ENCODE peak calls at places on chromosome 14, in eight cellular contexts. L, U, R, G, H, V, W and P are unnamed samples. For H3K4me1, the result is how much of the 10 kb centered on the place peaks cover.

GRCh38 chr14:105739331-105740102 is 213.1 kb downstream of the TMEM121 start:
- DNase-seq in L (no peak), H (no peak), U (no peak), R (no peak), V (no peak), G (no peak), W (no peak), P (no peak)

GRCh38 chr14:91294153-91294552 is 49.6 kb upstream of the GPR68 start:
- DNase-seq in G (no peak), W (no peak), H (peak), U (no peak), L (no peak), R (no peak), V (no peak), P (no peak)

GRCh38 chr14:75607044-75607443 is 28.6 kb downstream of the FLVCR2 start:
- DNase-seq in W (no peak), R (no peak), H (no peak), U (no peak), G (no peak), L (no peak), V (no peak), P (no peak)

GRCh38 chr14:70096866-70097265 is 91.9 kb downstream of the SLC8A3 start:
- DNase-seq in V (no peak), H (no peak), G (no peak), U (no peak), W (no peak), L (no peak), R (peak), P (no peak)

GRCh38 chr14:22597771-22598098 is 365 bp upstream of the ABHD4 start:
- DNase-seq in L (no peak), R (no peak), U (no peak), G (no peak), V (no peak), H (no peak), W (no peak), P (no peak)

GRCh38 chr14:103597623-103598372 is 31.2 kb upstream of the KLC1 start:
- DNase-seq in U (no peak), W (no peak), V (no peak), L (no peak), G (no peak), R (peak), H (no peak), P (no peak)

GRCh38 chr14:52048132-52048531 is 20.7 kb downstream of the NID2 start:
- DNase-seq in G (no peak), V (no peak), H (no peak), U (no peak), L (no peak), R (no peak), W (no peak), P (no peak)

GRCh38 chr14:102779574-102780315 is 2.5 kb downstream of the TRAF3 start:
- DNase-seq in U (no peak), W (no peak), V (no peak), H (no peak), R (no peak), G (no peak), L (no peak), P (no peak)

GRCh38 chr14:66482873-66483272 is 3.3 kb upstream of the CCDC196 start:
- DNase-seq in U (no peak), L (no peak), V (no peak), G (no peak), H (no peak), W (no peak), R (no peak), P (no peak)

DNA sequence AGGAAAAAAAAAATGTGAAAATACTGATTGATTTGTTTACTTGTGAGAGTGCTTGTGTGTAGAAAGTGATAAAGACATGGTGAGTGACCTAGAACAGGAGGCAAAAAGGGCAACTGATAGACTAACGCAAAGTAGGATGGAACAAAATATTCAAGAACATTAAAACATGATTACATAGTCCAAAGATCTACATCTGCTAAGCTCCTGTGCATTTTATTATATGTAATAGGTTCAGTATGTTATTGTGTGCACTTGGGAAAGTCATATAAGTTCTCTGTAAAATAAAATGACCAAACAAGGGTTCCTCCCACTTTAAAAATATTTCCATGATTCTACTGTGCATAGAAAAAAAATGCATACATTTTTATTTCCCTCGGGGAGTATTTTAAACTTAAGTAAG is 74.3 kb upstream of the GPHB5 start:
- DNase-seq in L (no peak), H (no peak), G (no peak), R (no peak), W (no peak), V (no peak), U (no peak), P (no peak)
- H3K4me1 ChIP-seq in L (under half), H (under half), G (under half), R (under half), W (under half), V (under half), U (under half), P (under half)

DNA sequence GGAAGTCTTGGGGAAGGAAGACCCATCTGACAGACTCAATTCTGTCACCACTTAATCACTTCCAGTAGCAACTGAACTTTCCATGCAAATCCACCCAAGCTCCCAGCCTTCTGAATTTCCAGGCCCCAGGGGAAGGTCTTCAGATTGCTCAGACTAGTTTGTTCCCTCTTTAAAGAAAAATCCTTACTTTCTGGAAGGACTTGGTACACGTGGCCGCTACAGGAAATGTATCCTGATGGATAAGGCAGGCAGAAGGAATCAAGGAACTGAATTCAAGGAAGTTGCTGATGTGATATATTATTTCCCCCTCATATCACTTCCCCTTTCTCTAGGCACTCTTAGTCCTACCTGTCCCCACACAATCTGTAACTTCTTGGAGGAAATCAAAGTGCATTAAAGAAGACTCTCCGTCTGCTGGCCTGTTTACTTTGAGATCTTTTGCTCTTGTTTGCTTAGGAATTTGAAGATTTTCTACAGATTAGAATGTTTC is 6.4 kb downstream of the NFKBIA start:
- DNase-seq in R (no peak), V (no peak), U (no peak), W (no peak), G (no peak), L (no peak), H (peak), P (no peak)
- H3K4me1 ChIP-seq in R (half or more), V (under half), U (under half), W (half or more), G (under half), L (under half), H (half or more), P (under half)

GRCh38 chr14:59342108-59342507 is 123.1 kb downstream of the GPR135 start:
- DNase-seq in H (no peak), L (no peak), W (no peak), U (no peak), V (no peak), R (no peak), G (no peak), P (no peak)

GRCh38 chr14:59342516-59343484 is 122.4 kb downstream of the GPR135 start:
- DNase-seq in V (no peak), H (peak), R (no peak), L (no peak), G (no peak), W (no peak), U (no peak), P (no peak)

GRCh38 chr14:59337151-59337611 is 128.0 kb downstream of the GPR135 start:
- DNase-seq in U (no peak), L (no peak), W (peak), V (no peak), R (no peak), H (peak), G (no peak), P (peak)

GRCh38 chr14:59336078-59336477 is 129.1 kb downstream of the GPR135 start:
- DNase-seq in G (no peak), V (no peak), W (no peak), U (no peak), R (no peak), H (no peak), L (no peak), P (no peak)

DNA sequence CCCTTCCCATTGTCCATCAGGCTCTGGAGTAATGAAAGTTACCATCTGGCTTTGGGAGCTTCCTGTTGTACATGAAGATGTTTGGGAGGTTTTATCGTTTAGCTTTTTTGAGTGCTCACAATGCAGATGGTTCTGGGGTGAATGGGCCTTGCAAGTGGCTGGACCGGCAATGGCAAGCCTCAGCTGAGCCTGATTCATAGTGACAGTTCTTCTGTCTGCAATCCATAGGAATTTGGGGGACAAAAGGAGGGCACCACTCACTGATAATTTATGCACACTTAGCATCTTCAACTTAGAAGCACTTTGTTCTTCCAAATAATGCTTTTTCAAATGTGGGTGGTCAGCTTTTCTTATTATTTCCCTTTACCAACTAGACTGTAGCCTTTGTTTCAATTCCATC is 125.7 kb downstream of the GPR135 start:
- DNase-seq in G (no peak), L (no peak), V (no peak), H (no peak), U (no peak), R (no peak), W (no peak), P (no peak)
- H3K4me1 ChIP-seq in G (under half), L (under half), V (under half), H (half or more), U (under half), R (under half), W (half or more), P (under half)

GRCh38 chr14:101451166-101451565 is 110.1 kb upstream of the DIO3 start:
- DNase-seq in H (no peak), L (no peak), U (no peak), G (no peak), W (peak), V (no peak), R (no peak), P (no peak)

GRCh38 chr14:101456246-101457159 is 104.8 kb upstream of the DIO3 start:
- DNase-seq in L (no peak), W (no peak), V (no peak), G (no peak), H (no peak), U (peak), R (no peak), P (peak)

GRCh38 chr14:101453225-101453624 is 108.1 kb upstream of the DIO3 start:
- DNase-seq in U (no peak), W (no peak), V (no peak), R (no peak), G (no peak), H (no peak), L (no peak), P (no peak)

GRCh38 chr14:101457177-101457935 is 103.9 kb upstream of the DIO3 start:
- DNase-seq in G (no peak), H (no peak), U (no peak), R (no peak), V (no peak), W (peak), L (no peak), P (no peak)

GRCh38 chr14:101454229-101454628 is 107.1 kb upstream of the DIO3 start:
- DNase-seq in V (no peak), W (no peak), H (no peak), R (no peak), U (no peak), G (no peak), L (no peak), P (no peak)
- H3K4me1 ChIP-seq in V (under half), W (under half), H (under half), R (under half), U (under half), G (under half), L (under half), P (under half)